ENCODE peak calls at places on chromosomes 1 and 21, in four cellular contexts. F, T, E and K are unnamed samples.

GRCh38 chr1:212162635-212163034 is 122.6 kb upstream of the PPP2R5A start:
- DNase-seq in T (no peak), F (peak), E (peak), K (no peak)

GRCh38 chr21:30227633-30228404 is 11.9 kb upstream of the CLDN8 start:
- DNase-seq in F (peak), T (no peak), E (peak), K (peak)

GRCh38 chr1:56446531-56447098 is 132.7 kb downstream of the PLPP3 start:
- DNase-seq in E (no peak), F (no peak), T (no peak), K (no peak)

GRCh38 chr21:43322805-43323204 is 104.1 kb downstream of the SIK1 start:
- DNase-seq in T (no peak), F (peak), E (peak), K (no peak)

GRCh38 chr1:182725264-182725965 is 41.0 kb upstream of the RGS8 start:
- DNase-seq in F (no peak), T (no peak), E (no peak), K (no peak)

GRCh38 chr1:218537131-218537904 is 192.2 kb downstream of the TGFB2 start:
- DNase-seq in F (peak), T (no peak), E (no peak), K (no peak)

GRCh38 chr1:5819391-5820025 is 172.7 kb downstream of the NPHP4 start:
- DNase-seq in E (no peak), T (no peak), F (no peak), K (no peak)

GRCh38 chr21:41762236-41762635 is 4.6 kb downstream of the RIPK4 start:
- DNase-seq in F (no peak), T (peak), E (no peak), K (no peak)

GRCh38 chr1:231072502-231072901 is 32.4 kb upstream of the FAM89A start:
- DNase-seq in T (no peak), F (no peak), E (no peak), K (no peak)

GRCh38 chr1:8252266-8252951 is 65.5 kb upstream of the SLC45A1 start:
- DNase-seq in E (no peak), F (no peak), T (no peak), K (no peak)

GRCh38 chr21:41565550-41565949 is 57.6 kb upstream of the TMPRSS2 start:
- DNase-seq in E (no peak), F (no peak), T (no peak), K (no peak)

GRCh38 chr1:56133517-56134472 is 445.6 kb downstream of the PLPP3 start:
- DNase-seq in E (no peak), F (peak), T (no peak), K (no peak)

GRCh38 chr1:173042806-173043205 is 7.9 kb downstream of the TNFSF18 start:
- DNase-seq in E (no peak), T (no peak), F (no peak), K (no peak)

GRCh38 chr1:47963093-47963492 is 34.1 kb downstream of the TRABD2B start:
- DNase-seq in T (no peak), F (no peak), E (no peak), K (no peak)

GRCh38 chr1:41448831-41449230 is 35.7 kb downstream of the EDN2 start:
- DNase-seq in E (no peak), T (no peak), F (peak), K (no peak)

GRCh38 chr1:112515311-112516009 is 6.7 kb downstream of the WNT2B start:
- DNase-seq in E (peak), T (no peak), F (peak), K (no peak)

GRCh38 chr1:174466607-174467006 is 18.8 kb downstream of the GPR52 start:
- DNase-seq in E (peak), T (no peak), F (no peak), K (no peak)

GRCh38 chr1:51733793-51734522 is 117.1 kb downstream of the OSBPL9 start:
- DNase-seq in T (no peak), E (no peak), F (peak), K (no peak)

GRCh38 chr21:21096956-21097355 is 98.7 kb downstream of the NCAM2 start:
- DNase-seq in E (no peak), F (no peak), T (no peak), K (no peak)

GRCh38 chr1:203026666-203027663 is 674 bp downstream of the PPFIA4 start:
- DNase-seq in T (no peak), F (no peak), E (no peak), K (no peak)
- TF ChIP-seq EZH2 in T (no peak), F (no peak), E (no peak), K (peak)

GRCh38 chr21:38439336-38439900 is 58.9 kb downstream of the ERG start:
- DNase-seq in T (no peak), F (peak), E (no peak), K (no peak)

GRCh38 chr21:38439957-38440356 is 58.3 kb downstream of the ERG start:
- DNase-seq in T (no peak), E (no peak), F (no peak), K (no peak)

GRCh38 chr21:38440746-38441145 is 57.5 kb downstream of the ERG start:
- DNase-seq in E (peak), F (peak), T (no peak), K (peak)

GRCh38 chr21:38441153-38441552 is 57.1 kb downstream of the ERG start:
- DNase-seq in F (no peak), T (no peak), E (no peak), K (no peak)

GRCh38 chr21:38438476-38438893 is 59.8 kb downstream of the ERG start:
- DNase-seq in F (peak), E (no peak), T (no peak), K (no peak)
- H3K27ac ChIP-seq in F (no peak), E (no peak), T (no peak), K (no peak)

DNA sequence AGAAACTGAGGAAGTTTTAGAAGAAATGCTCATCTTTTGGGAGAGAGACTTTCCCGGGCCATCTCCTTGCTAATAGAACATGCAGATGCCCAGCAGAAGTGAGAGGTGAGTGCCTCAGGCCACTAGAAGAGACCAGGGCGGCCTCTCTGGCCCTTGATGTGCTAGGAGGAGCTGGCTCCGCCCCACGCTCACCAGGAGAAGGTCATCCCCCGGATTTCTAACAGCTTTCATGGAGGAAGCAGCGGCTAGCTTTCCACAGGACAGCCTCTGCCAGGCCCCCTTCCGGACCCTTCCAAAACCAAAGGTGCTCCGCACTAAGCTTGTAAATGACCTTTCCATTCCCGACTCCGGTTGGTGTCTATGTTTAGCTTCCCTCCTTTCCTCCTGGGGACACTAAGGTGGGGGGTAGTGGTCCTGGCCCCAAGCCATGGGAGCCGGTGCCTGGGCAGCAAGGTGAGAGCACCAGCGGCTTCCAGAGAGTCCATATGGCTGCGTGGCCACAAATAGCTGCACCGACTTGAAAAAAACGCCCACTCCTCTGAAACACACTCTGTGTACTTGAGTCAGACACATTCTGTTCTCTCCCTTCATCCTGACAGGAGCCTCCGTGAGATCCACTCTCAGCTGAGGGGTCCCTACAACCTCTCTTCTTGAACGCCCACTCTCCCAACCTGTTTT is 249.9 kb downstream of the TNR start:
- DNase-seq in E (no peak), T (peak), F (no peak), K (no peak)
- TF ChIP-seq EZH2 in E (no peak), T (no peak), F (no peak), K (peak)

GRCh38 chr1:165773324-165773965 is 4.8 kb upstream of the TMCO1 start:
- DNase-seq in T (no peak), E (peak), F (peak), K (peak)
- H3K27ac ChIP-seq in T (no peak), E (peak), F (peak), K (peak)

GRCh38 chr1:156640842-156641706 is 843 bp upstream of the BCAN start:
- DNase-seq in E (no peak), F (no peak), T (no peak), K (no peak)
- TF ChIP-seq EZH2 in E (no peak), F (no peak), T (no peak), K (no peak)

GRCh38 chr1:206588492-206588891 is 23.8 kb downstream of the EIF2D start:
- DNase-seq in E (no peak), F (no peak), T (no peak), K (no peak)
- H3K27ac ChIP-seq in E (no peak), F (peak), T (no peak), K (no peak)